ENCODE peak calls at places on chromosomes 7 and 10, in nine cellular contexts. F is AG10803, D is T-helper 9 cell, M is NCI-H1105, G is neuronal stem cell, X is endothelial cell, R is HepG2, N is Daoy, K is germinal center. A is an unnamed sample.

GRCh38 chr10:31149835-31150512 is 118.3 kb upstream of the ZNF438 start:
- DNase-seq in R (no peak), K (no peak), F (no peak), M (no peak), G (no peak), D (no peak), X (no peak), N (no peak), A (no peak)

GRCh38 chr7:26853788-26854393 is 10.5 kb downstream of the SKAP2 start:
- DNase-seq in G (no peak), F (peak), R (peak), N (peak), K (peak), X (no peak), D (no peak), M (peak), A (peak)

GRCh38 chr10:24415455-24416169 is 206.7 kb downstream of the KIAA1217 start:
- DNase-seq in G (no peak), M (no peak), F (peak), R (no peak), K (no peak), D (no peak), X (no peak), N (no peak), A (no peak)

GRCh38 chr7:158829021-158829341 is 328 bp downstream of the ESYT2 start:
- DNase-seq in M (peak), X (peak), G (peak), R (peak), F (peak), N (peak), D (peak), K (peak), A (peak)

GRCh38 chr7:50317697-50318640 is 13.5 kb downstream of the IKZF1 start:
- DNase-seq in M (no peak), F (no peak), N (no peak), G (no peak), K (peak), D (no peak), R (no peak), X (no peak), A (no peak)

GRCh38 chr10:29032229-29032628 is 256.6 kb upstream of the LYZL1 start:
- DNase-seq in N (no peak), R (no peak), G (no peak), F (no peak), K (no peak), X (no peak), M (no peak), D (no peak), A (no peak)

GRCh38 chr7:16484453-16485158 is 19.1 kb upstream of the SOSTDC1 start:
- DNase-seq in G (no peak), D (no peak), M (no peak), R (peak), N (peak), X (no peak), K (no peak), F (no peak), A (no peak)

GRCh38 chr10:55287346-55287745 is 486.3 kb upstream of the PCDH15 start:
- DNase-seq in F (peak), G (no peak), R (no peak), M (no peak), K (no peak), X (no peak), N (no peak), D (no peak), A (no peak)

GRCh38 chr10:111221682-111222470 is 145.0 kb downstream of the ADRA2A start:
- DNase-seq in G (no peak), X (no peak), R (no peak), F (peak), N (no peak), K (no peak), D (no peak), M (no peak), A (peak)

GRCh38 chr7:92135100-92135429 is 788 bp upstream of the CYP51A1 start:
- DNase-seq in G (no peak), X (peak), D (no peak), M (peak), N (no peak), R (peak), K (peak), F (peak), A (no peak)

GRCh38 chr10:86970152-86970886 is 2.0 kb downstream of the ADIRF start:
- DNase-seq in R (no peak), F (peak), N (no peak), D (no peak), K (peak), X (no peak), G (no peak), M (no peak), A (no peak)

GRCh38 chr7:106416430-106416829 is 131.6 kb upstream of the NAMPT start:
- DNase-seq in K (no peak), M (no peak), R (no peak), X (no peak), G (no peak), D (no peak), N (no peak), F (no peak), A (no peak)

GRCh38 chr10:1492641-1493040 is 244.7 kb downstream of the ADARB2 start:
- DNase-seq in M (no peak), N (no peak), D (no peak), X (no peak), K (no peak), F (no peak), G (no peak), R (no peak), A (no peak)

GRCh38 chr10:97355571-97355975 is 21.0 kb upstream of the FRAT2 start:
- DNase-seq in M (no peak), K (no peak), G (no peak), R (no peak), N (no peak), X (peak), F (no peak), D (no peak), A (no peak)

GRCh38 chr7:151456276-151456675 is 16.3 kb upstream of the CRYGN start:
- DNase-seq in F (no peak), N (no peak), D (no peak), K (no peak), R (no peak), G (no peak), M (no peak), X (no peak), A (no peak)

GRCh38 chr10:17216901-17217395 is 11.1 kb upstream of the VIM start:
- DNase-seq in N (no peak), G (no peak), X (no peak), M (no peak), R (no peak), F (peak), D (no peak), K (no peak), A (no peak)

GRCh38 chr10:3749597-3750351 is 35.2 kb downstream of the KLF6 start:
- DNase-seq in N (no peak), X (no peak), M (no peak), R (peak), D (no peak), G (no peak), F (peak), K (no peak), A (no peak)

GRCh38 chr7:38034062-38034907 is 113.8 kb downstream of the EPDR1 start:
- DNase-seq in X (no peak), G (no peak), N (no peak), D (no peak), R (no peak), F (no peak), M (peak), K (no peak), A (no peak)

GRCh38 chr7:111265394-111265793 is 174.5 kb downstream of the LRRN3 start:
- DNase-seq in F (no peak), R (no peak), M (no peak), D (no peak), X (no peak), K (no peak), G (no peak), N (no peak), A (no peak)

GRCh38 chr7:99374121-99375064 is at the start of gene ARPC1B:
- DNase-seq in D (peak), G (peak), K (peak), X (peak), R (peak), M (peak), N (peak), F (peak), A (no peak)

GRCh38 chr10:129047585-129047984 is 419.5 kb upstream of the MGMT start:
- DNase-seq in N (no peak), D (no peak), M (no peak), K (no peak), F (no peak), R (no peak), G (no peak), X (no peak), A (no peak)

GRCh38 chr7:115707236-115707635 is 323.3 kb downstream of the TFEC start:
- DNase-seq in M (peak), N (peak), R (peak), G (no peak), K (no peak), X (peak), F (peak), D (no peak), A (peak)

GRCh38 chr10:50992972-50993766 is 81.1 kb upstream of the PRKG1 start:
- DNase-seq in M (no peak), X (no peak), R (no peak), D (no peak), F (peak), G (no peak), K (no peak), N (peak), A (no peak)

GRCh38 chr10:97425964-97426775 is at the start of gene PGAM1:
- DNase-seq in M (peak), D (peak), G (peak), X (peak), F (peak), K (peak), R (peak), N (peak), A (peak)

GRCh38 chr7:5036446-5036845 is 9.2 kb upstream of the RBAK start:
- DNase-seq in F (no peak), N (no peak), D (no peak), G (no peak), R (no peak), K (no peak), X (no peak), M (no peak), A (no peak)